ENCODE peak calls at places on chromosomes 13 and 19, in seven cellular contexts. R is brain microvascular endothelial cell, C is cardiac fibroblast, H is mammary epithelial cell, B is AG10803, L is astrocyte of the spinal cord, G is retinal pigment epithelial cell. F is an unnamed sample.

GRCh38 chr19:7535993-7536685 is 622 bp downstream of the PNPLA6 start:
- DNase-seq in R (no peak), C (no peak), H (no peak), B (no peak), L (no peak), G (no peak), F (no peak)

GRCh38 chr19:32407004-32407992 is 1.7 kb downstream of the DPY19L3 start:
- DNase-seq in R (peak), C (peak), H (no peak), B (peak), L (peak), G (no peak), F (peak)

GRCh38 chr19:33811736-33812387 is 15.2 kb downstream of the KCTD15 start:
- DNase-seq in R (no peak), C (no peak), H (no peak), B (no peak), L (no peak), G (no peak), F (no peak)

GRCh38 chr19:16899566-16900075 is 10.8 kb downstream of the F2RL3 start:
- DNase-seq in R (peak), C (peak), H (peak), B (peak), L (peak), G (no peak), F (peak)

GRCh38 chr19:4511300-4512054 is 6.8 kb downstream of the PLIN4 start:
- DNase-seq in R (no peak), C (no peak), H (no peak), B (no peak), L (no peak), G (no peak), F (no peak)

GRCh38 chr19:36103040-36103626 is 7.8 kb upstream of the OVOL3 start:
- DNase-seq in R (no peak), C (no peak), H (no peak), B (no peak), L (no peak), G (no peak), F (no peak)

GRCh38 chr13:102195566-102196462 is 206.0 kb downstream of the FGF14 start:
- DNase-seq in R (no peak), C (peak), H (peak), B (no peak), L (peak), G (no peak), F (peak)

GRCh38 chr13:43054803-43055802 is 31.7 kb downstream of the DNAJC15 start:
- DNase-seq in R (peak), C (peak), H (peak), B (peak), L (peak), G (no peak), F (peak)

GRCh38 chr19:7915250-7916136 is 863 bp downstream of the TGFBR3L start:
- DNase-seq in R (no peak), C (no peak), H (no peak), B (no peak), L (no peak), G (no peak), F (no peak)

GRCh38 chr13:89920461-89920860 is 1427.0 kb upstream of the MIR17HG start:
- DNase-seq in R (no peak), C (no peak), H (no peak), B (no peak), L (no peak), G (no peak), F (no peak)

GRCh38 chr19:17296278-17296677 is 6.9 kb downstream of the ABHD8 start:
- DNase-seq in R (peak), C (no peak), H (peak), B (peak), L (peak), G (no peak), F (no peak)

GRCh38 chr13:98181106-98181815 is 4.2 kb upstream of the RNF113B start:
- DNase-seq in R (peak), C (no peak), H (no peak), B (no peak), L (no peak), G (no peak), F (no peak)

GRCh38 chr13:66405908-66406802 is 824.0 kb downstream of the PCDH9 start:
- DNase-seq in R (peak), C (peak), H (peak), B (peak), L (peak), G (peak), F (peak)

GRCh38 chr19:51127755-51128154 is 3.0 kb downstream of the SIGLEC9 start:
- DNase-seq in R (peak), C (peak), H (no peak), B (peak), L (no peak), G (no peak), F (peak)

GRCh38 chr19:6076675-6077463 is 33.4 kb downstream of the RFX2 start:
- DNase-seq in R (peak), C (peak), H (peak), B (peak), L (peak), G (peak), F (peak)

GRCh38 chr13:96229356-96229755 is 139.4 kb downstream of the HS6ST3 start:
- DNase-seq in R (peak), C (peak), H (peak), B (no peak), L (no peak), G (no peak), F (peak)

GRCh38 chr19:13076787-13077186 is 25.9 kb downstream of the LYL1 start:
- DNase-seq in R (no peak), C (no peak), H (no peak), B (no peak), L (no peak), G (no peak), F (no peak)

GRCh38 chr13:44759723-44760360 is 183.7 kb upstream of the TSC22D1 start:
- DNase-seq in R (no peak), C (no peak), H (peak), B (no peak), L (peak), G (no peak), F (peak)

GRCh38 chr13:101811440-101811839 is 359.0 kb downstream of the ITGBL1 start:
- DNase-seq in R (no peak), C (no peak), H (peak), B (no peak), L (no peak), G (no peak), F (no peak)

GRCh38 chr13:42820450-42820849 is 39.1 kb downstream of the FAM216B start:
- DNase-seq in R (no peak), C (peak), H (no peak), B (no peak), L (no peak), G (no peak), F (peak)

GRCh38 chr19:15136234-15136954 is 29.2 kb downstream of the SYDE1 start:
- DNase-seq in R (peak), C (peak), H (peak), B (no peak), L (no peak), G (no peak), F (no peak)

GRCh38 chr13:34863360-34864135 is 78.5 kb upstream of the NBEA start:
- DNase-seq in R (peak), C (peak), H (peak), B (peak), L (peak), G (peak), F (peak)

GRCh38 chr13:70080030-70080429 is 27.6 kb upstream of the ATXN8OS start:
- DNase-seq in R (no peak), C (no peak), H (no peak), B (no peak), L (no peak), G (no peak), F (no peak)

GRCh38 chr19:16153582-16154336 is 10.3 kb downstream of the HSH2D start:
- DNase-seq in R (no peak), C (no peak), H (no peak), B (no peak), L (no peak), G (no peak), F (no peak)

GRCh38 chr13:64347662-64348061 is 2882.5 kb downstream of the PCDH9 start:
- DNase-seq in R (no peak), C (peak), H (no peak), B (no peak), L (no peak), G (peak), F (peak)

GRCh38 chr13:29564828-29565227 is 30.7 kb downstream of the SLC7A1 start:
- DNase-seq in R (no peak), C (no peak), H (no peak), B (no peak), L (no peak), G (no peak), F (no peak)

GRCh38 chr13:41835871-41836270 is 125.0 kb downstream of the VWA8 start:
- DNase-seq in R (peak), C (peak), H (no peak), B (peak), L (peak), G (no peak), F (no peak)

GRCh38 chr13:66543780-66544179 is 686.4 kb downstream of the PCDH9 start:
- DNase-seq in R (no peak), C (no peak), H (no peak), B (no peak), L (no peak), G (no peak), F (no peak)

GRCh38 chr19:52190679-52191293 is 934 bp downstream of the PPP2R1A start:
- DNase-seq in R (peak), C (peak), H (peak), B (peak), L (no peak), G (no peak), F (peak)

GRCh38 chr13:108947551-108948030 is 318.2 kb downstream of the MYO16 start:
- DNase-seq in R (peak), C (no peak), H (no peak), B (peak), L (peak), G (no peak), F (peak)

GRCh38 chr13:112990783-112991182 is 21.8 kb downstream of the MCF2L start:
- DNase-seq in R (no peak), C (no peak), H (peak), B (no peak), L (no peak), G (no peak), F (no peak)

GRCh38 chr19:47653856-47654255 is 44.9 kb downstream of the BICRA start:
- DNase-seq in R (no peak), C (no peak), H (no peak), B (no peak), L (no peak), G (no peak), F (no peak)
- H3K4me3 ChIP-seq in R (no peak), C (no peak), H (no peak), B (no peak), L (no peak), G (no peak), F (no peak)

GRCh38 chr13:79631260-79631659 is 150.3 kb downstream of the NDFIP2 start:
- DNase-seq in R (peak), C (peak), H (peak), B (peak), L (peak), G (peak), F (peak)
- TF ChIP-seq CTCF in R (peak), C (peak), H (peak), B (peak), L (no peak), G (peak), F (peak)

GRCh38 chr19:10962863-10963262 is 2.0 kb downstream of the SMARCA4 start:
- DNase-seq in R (no peak), C (no peak), H (no peak), B (no peak), L (no peak), G (no peak), F (no peak)
- H3K4me3 ChIP-seq in R (peak), C (no peak), H (no peak), B (no peak), L (no peak), G (no peak), F (no peak)

GRCh38 chr19:2618611-2619010 is 83.9 kb downstream of the GNG7 start:
- DNase-seq in R (no peak), C (peak), H (peak), B (peak), L (peak), G (no peak), F (peak)
- TF ChIP-seq CTCF in R (no peak), C (no peak), H (no peak), B (no peak), L (no peak), G (no peak), F (no peak)

GRCh38 chr19:29969891-29970290 is 27.9 kb downstream of the URI1 start:
- DNase-seq in R (no peak), C (no peak), H (no peak), B (no peak), L (no peak), G (no peak), F (no peak)
- H3K4me3 ChIP-seq in R (no peak), C (no peak), H (no peak), B (no peak), L (no peak), G (no peak), F (no peak)

GRCh38 chr19:49530708-49531107 is 2.9 kb downstream of the RCN3 start:
- DNase-seq in R (no peak), C (no peak), H (no peak), B (no peak), L (no peak), G (no peak), F (no peak)

GRCh38 chr19:49538643-49539042 is 10.8 kb downstream of the RCN3 start:
- DNase-seq in R (no peak), C (no peak), H (no peak), B (no peak), L (no peak), G (no peak), F (no peak)

GRCh38 chr19:49534632-49535385 is 7.0 kb downstream of the RCN3 start:
- DNase-seq in R (no peak), C (no peak), H (no peak), B (no peak), L (no peak), G (no peak), F (no peak)

GRCh38 chr19:49536921-49537462 is 9.2 kb downstream of the RCN3 start:
- DNase-seq in R (no peak), C (no peak), H (no peak), B (no peak), L (no peak), G (no peak), F (no peak)

DNA sequence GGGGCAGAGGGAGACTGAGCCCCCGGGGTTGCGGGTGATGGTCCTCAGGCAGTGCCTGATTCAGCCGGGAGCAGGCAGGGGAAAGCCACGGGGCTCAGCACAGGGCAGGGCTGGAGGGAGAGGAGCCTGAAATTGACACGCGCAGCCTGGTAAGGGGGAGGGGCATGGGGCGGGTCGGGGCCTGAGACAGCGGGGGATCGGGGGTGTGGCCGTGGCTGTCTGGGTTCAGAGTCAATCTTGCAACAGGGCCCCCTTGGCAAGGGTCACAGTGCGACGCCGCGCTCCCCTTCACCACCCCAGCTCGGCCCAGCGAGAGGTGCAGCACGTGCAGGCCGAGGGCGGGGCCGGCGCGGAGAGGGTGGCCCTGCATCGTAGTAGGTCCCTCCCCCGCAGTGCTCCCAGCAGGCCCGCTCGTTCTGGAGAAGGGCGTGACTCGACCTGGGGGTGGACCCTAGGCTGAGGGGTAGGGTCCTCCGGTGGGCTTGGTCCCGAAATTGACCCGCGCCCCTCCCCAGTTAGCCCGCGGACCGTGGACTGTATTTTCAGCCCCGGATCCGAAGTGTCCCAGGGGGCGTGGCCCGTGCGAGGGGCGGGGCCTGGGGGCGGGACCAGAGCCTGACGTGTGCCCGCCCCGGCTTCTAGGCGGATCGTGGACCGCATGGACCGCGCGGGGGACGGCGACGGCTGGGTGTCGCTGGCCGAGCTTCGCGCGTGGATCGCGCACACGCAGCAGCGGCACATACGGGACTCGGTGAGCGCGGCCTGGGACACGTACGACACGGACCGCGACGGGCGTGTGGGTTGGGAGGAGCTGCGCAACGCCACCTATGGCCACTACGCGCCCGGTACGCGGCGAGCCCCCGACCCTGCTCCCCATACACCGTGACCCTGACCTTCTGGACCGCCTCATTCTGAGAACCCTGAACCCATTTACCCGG is 6.0 kb downstream of the RCN3 start:
- DNase-seq in R (peak), C (peak), H (peak), B (peak), L (peak), G (no peak), F (peak)
- TF ChIP-seq CTCF in R (peak), C (no peak), H (peak), B (no peak), L (peak), G (peak), F (no peak)

DNA sequence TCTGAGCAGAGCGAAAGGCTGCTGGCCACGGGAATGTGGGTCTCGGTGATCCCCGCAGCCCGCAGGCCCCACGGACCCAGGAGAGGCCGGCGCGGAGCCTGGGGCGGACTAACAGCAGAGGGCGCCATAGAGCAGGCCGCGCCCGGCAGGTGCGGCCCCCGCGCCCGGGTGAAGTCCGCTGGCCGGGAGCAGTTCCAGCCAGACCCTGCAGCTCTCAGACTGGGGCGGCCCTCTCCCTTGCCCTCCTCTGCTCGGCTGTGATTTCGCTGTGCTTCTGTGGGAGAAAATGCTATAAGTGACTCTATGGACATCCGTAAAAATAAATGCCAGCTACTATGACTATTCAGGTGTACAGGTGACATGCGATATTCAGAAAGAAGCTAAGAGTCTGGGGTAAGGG is 37.7 kb downstream of the GSX1 start:
- DNase-seq in R (no peak), C (peak), H (no peak), B (peak), L (peak), G (no peak), F (peak)
- H3K4me3 ChIP-seq in R (no peak), C (no peak), H (no peak), B (peak), L (no peak), G (no peak), F (peak)

DNA sequence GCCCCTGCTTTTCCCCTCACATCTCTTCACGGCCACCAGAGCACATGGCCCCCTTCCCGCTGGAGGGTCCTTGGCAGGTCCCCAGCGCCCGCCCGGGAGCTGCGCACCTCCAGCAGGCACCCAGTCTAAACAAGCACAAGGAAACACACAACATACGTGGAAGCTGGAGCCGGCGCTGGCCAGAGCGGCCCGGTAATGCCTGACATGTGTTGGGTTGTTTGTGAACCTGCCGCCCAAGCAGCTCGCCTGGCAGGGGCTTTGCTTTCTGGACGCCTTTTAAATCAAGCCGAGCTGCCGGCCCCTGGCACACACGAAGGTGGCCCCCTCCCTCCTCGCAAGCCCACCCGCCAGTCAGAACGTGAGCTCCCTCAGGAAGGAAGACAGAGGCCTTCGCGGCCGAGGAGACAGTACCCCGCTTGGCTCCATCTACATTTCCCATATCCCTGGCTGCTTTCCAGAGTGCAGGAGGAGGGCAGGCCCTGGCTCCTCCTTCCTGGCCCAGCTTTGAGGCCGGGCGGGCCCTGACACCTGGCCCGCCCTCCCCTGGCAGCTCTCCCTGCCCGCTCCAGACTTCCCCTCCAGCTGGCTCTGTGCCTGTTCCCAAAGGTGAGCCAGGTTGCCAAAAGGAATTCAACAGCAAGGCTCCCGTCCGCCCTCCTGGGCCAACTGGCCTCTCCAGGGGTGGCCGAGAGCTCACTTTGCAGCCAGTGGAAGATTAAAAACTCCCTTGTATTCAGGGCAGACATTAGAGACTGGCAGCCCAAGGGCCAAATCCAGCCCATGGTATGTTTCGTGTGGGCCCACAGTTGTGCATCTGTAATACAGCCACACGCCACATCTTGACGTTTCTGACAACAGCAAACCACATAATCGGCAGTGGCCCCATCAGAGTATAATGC is 28.7 kb downstream of the COMP start:
- DNase-seq in R (no peak), C (peak), H (peak), B (no peak), L (peak), G (peak), F (peak)
- TF ChIP-seq CTCF in R (no peak), C (no peak), H (no peak), B (no peak), L (no peak), G (no peak), F (no peak)

GRCh38 chr19:18894254-18895037 is 1.5 kb downstream of the CERS1 start:
- DNase-seq in R (no peak), C (peak), H (no peak), B (no peak), L (peak), G (peak), F (peak)
- H3K4me3 ChIP-seq in R (no peak), C (peak), H (no peak), B (peak), L (no peak), G (peak), F (peak)